ENCODE peak calls at places on chromosomes 7 and 10, in ten cellular contexts. F is mammary epithelial cell, M is cerebellar nuclear complex, P is A172, I is left cardiac atrium, Q is non-pigmented ciliary epithelial cell, A is AG04450, W is WTC11, Y is heart left ventricle, C is T follicular helper cell. V is an unnamed sample.

GRCh38 chr7:115558186-115558585 is 472.4 kb downstream of the TFEC start:
- DNase-seq in F (peak), M (no peak), P (peak), I (no peak), Q (no peak), A (no peak), W (no peak), Y (no peak), C (no peak), V (no peak)

GRCh38 chr7:75987805-75988630 is 6.4 kb downstream of the TMEM120A start:
- DNase-seq in F (no peak), M (no peak), P (no peak), I (no peak), Q (no peak), A (no peak), W (no peak), Y (no peak), C (no peak), V (no peak)

GRCh38 chr7:98795741-98796493 is 73.9 kb downstream of the TMEM130 start:
- DNase-seq in F (no peak), M (no peak), P (peak), I (no peak), Q (no peak), A (no peak), W (no peak), Y (no peak), C (no peak), V (no peak)

GRCh38 chr7:32062150-32062549 is 8.1 kb downstream of the PDE1C start:
- DNase-seq in F (peak), M (no peak), P (peak), I (peak), Q (no peak), A (no peak), W (peak), Y (peak), C (no peak), V (no peak)

GRCh38 chr7:99626661-99627060 is 9.9 kb downstream of the ZSCAN25 start:
- DNase-seq in F (no peak), M (no peak), P (no peak), I (no peak), Q (no peak), A (no peak), W (no peak), Y (no peak), C (no peak), V (no peak)

GRCh38 chr7:2510909-2511768 is 8.4 kb upstream of the LFNG start:
- DNase-seq in F (no peak), M (no peak), P (peak), I (peak), Q (no peak), A (no peak), W (no peak), Y (no peak), C (peak), V (no peak)

GRCh38 chr10:123766012-123766411 is 99.9 kb downstream of the GPR26 start:
- DNase-seq in F (no peak), M (no peak), P (no peak), I (no peak), Q (no peak), A (no peak), W (no peak), Y (no peak), C (no peak), V (no peak)

GRCh38 chr7:35975851-35976454 is 175.1 kb downstream of the SEPTIN7 start:
- DNase-seq in F (peak), M (peak), P (peak), I (no peak), Q (peak), A (peak), W (no peak), Y (no peak), C (peak), V (no peak)

GRCh38 chr10:85527610-85528317 is 838.8 kb downstream of the GRID1 start:
- DNase-seq in F (peak), M (no peak), P (peak), I (no peak), Q (no peak), A (no peak), W (no peak), Y (no peak), C (no peak), V (no peak)

GRCh38 chr7:45715471-45716352 is 141.5 kb downstream of the ADCY1 start:
- DNase-seq in F (no peak), M (no peak), P (no peak), I (no peak), Q (no peak), A (no peak), W (no peak), Y (no peak), C (no peak), V (no peak)